ENCODE peak calls at places on chromosomes 1 and 21, in nine cellular contexts. One of them, this sample, is unnamed.
A peak's percentile ranks its signal among the peaks of the same experiment; 100 is the strongest.

GRCh38 chr1:21139601-21140000 is 37.1 kb downstream of the EIF4G3 start:
- DNase-seq in breast epithelium: no peak
- DNase-seq in A549: no peak
- DNase-seq in body of pancreas: peak; percentile 41
- DNase-seq in GM12878: no peak
- DNase-seq in gastrocnemius medialis: peak; percentile 27
- DNase-seq in HCT116: no peak
- DNase-seq in prostate gland: no peak
- DNase-seq in adrenal gland: no peak
- DNase-seq in this sample: no peak

GRCh38 chr1:76547916-76548315 is 319.4 kb upstream of the ST6GALNAC5 start:
- DNase-seq in breast epithelium: no peak
- DNase-seq in A549: no peak
- DNase-seq in body of pancreas: no peak
- DNase-seq in GM12878: no peak
- DNase-seq in gastrocnemius medialis: no peak
- DNase-seq in HCT116: no peak
- DNase-seq in prostate gland: no peak
- DNase-seq in adrenal gland: no peak
- DNase-seq in this sample: no peak

GRCh38 chr21:44071359-44072104 is 35.7 kb upstream of the PWP2 start:
- DNase-seq in breast epithelium: no peak
- DNase-seq in A549: no peak
- DNase-seq in body of pancreas: no peak
- DNase-seq in GM12878: no peak
- DNase-seq in gastrocnemius medialis: no peak
- DNase-seq in HCT116: no peak
- DNase-seq in prostate gland: no peak
- DNase-seq in adrenal gland: no peak
- DNase-seq in this sample: no peak

GRCh38 chr1:97145321-97145956 is 423.9 kb downstream of the PTBP2 start:
- DNase-seq in breast epithelium: no peak
- DNase-seq in A549: no peak
- DNase-seq in body of pancreas: no peak
- DNase-seq in GM12878: no peak
- DNase-seq in gastrocnemius medialis: no peak
- DNase-seq in HCT116: no peak
- DNase-seq in prostate gland: peak; percentile 46
- DNase-seq in adrenal gland: no peak
- DNase-seq in this sample: no peak

GRCh38 chr1:94623560-94624148 is 82.1 kb upstream of the F3 start:
- DNase-seq in breast epithelium: no peak
- DNase-seq in A549: no peak
- DNase-seq in body of pancreas: no peak
- DNase-seq in GM12878: no peak
- DNase-seq in gastrocnemius medialis: no peak
- DNase-seq in HCT116: no peak
- DNase-seq in prostate gland: no peak
- DNase-seq in adrenal gland: no peak
- DNase-seq in this sample: no peak

GRCh38 chr1:94399449-94399848 is 18.7 kb upstream of the ABCD3 start:
- DNase-seq in breast epithelium: no peak
- DNase-seq in A549: no peak
- DNase-seq in body of pancreas: no peak
- DNase-seq in GM12878: no peak
- DNase-seq in gastrocnemius medialis: no peak
- DNase-seq in HCT116: no peak
- DNase-seq in prostate gland: no peak
- DNase-seq in adrenal gland: no peak
- DNase-seq in this sample: no peak

GRCh38 chr1:165898837-165899236 is 71.4 kb downstream of the UCK2 start:
- DNase-seq in breast epithelium: no peak
- DNase-seq in A549: no peak
- DNase-seq in body of pancreas: no peak
- DNase-seq in GM12878: no peak
- DNase-seq in gastrocnemius medialis: no peak
- DNase-seq in HCT116: no peak
- DNase-seq in prostate gland: no peak
- DNase-seq in adrenal gland: no peak
- DNase-seq in this sample: no peak

GRCh38 chr1:174265273-174265672 is 106.0 kb downstream of the RABGAP1L start:
- DNase-seq in breast epithelium: no peak
- DNase-seq in A549: no peak
- DNase-seq in body of pancreas: no peak
- DNase-seq in GM12878: no peak
- DNase-seq in gastrocnemius medialis: no peak
- DNase-seq in HCT116: no peak
- DNase-seq in prostate gland: no peak
- DNase-seq in adrenal gland: no peak
- DNase-seq in this sample: no peak

GRCh38 chr1:32622806-32623694 is 27.3 kb downstream of the ZBTB8OS start:
- DNase-seq in breast epithelium: no peak
- DNase-seq in A549: no peak
- DNase-seq in body of pancreas: no peak
- DNase-seq in GM12878: no peak
- DNase-seq in gastrocnemius medialis: no peak
- DNase-seq in HCT116: no peak
- DNase-seq in prostate gland: no peak
- DNase-seq in adrenal gland: no peak
- DNase-seq in this sample: no peak

GRCh38 chr1:228734881-228735801 is at the start of gene RHOU:
- DNase-seq in breast epithelium: peak; percentile 79
- DNase-seq in A549: peak; percentile 68
- DNase-seq in body of pancreas: peak; percentile 82
- DNase-seq in GM12878: no peak
- DNase-seq in gastrocnemius medialis: peak; percentile 62
- DNase-seq in HCT116: peak; percentile 12
- DNase-seq in prostate gland: peak; percentile 74
- DNase-seq in adrenal gland: peak; percentile 64
- DNase-seq in this sample: peak; percentile 51

GRCh38 chr1:86146566-86146965 is 10.0 kb downstream of the COL24A1 start:
- DNase-seq in breast epithelium: no peak
- DNase-seq in A549: no peak
- DNase-seq in body of pancreas: no peak
- DNase-seq in GM12878: no peak
- DNase-seq in gastrocnemius medialis: no peak
- DNase-seq in HCT116: no peak
- DNase-seq in prostate gland: no peak
- DNase-seq in adrenal gland: no peak
- DNase-seq in this sample: no peak

GRCh38 chr1:184260382-184260781 is 126.4 kb upstream of the C1orf21 start:
- DNase-seq in breast epithelium: no peak
- DNase-seq in A549: no peak
- DNase-seq in body of pancreas: no peak
- DNase-seq in GM12878: no peak
- DNase-seq in gastrocnemius medialis: no peak
- DNase-seq in HCT116: no peak
- DNase-seq in prostate gland: no peak
- DNase-seq in adrenal gland: no peak
- DNase-seq in this sample: no peak

GRCh38 chr1:58017641-58018040 is 528.9 kb downstream of the OMA1 start:
- DNase-seq in breast epithelium: no peak
- DNase-seq in A549: no peak
- DNase-seq in body of pancreas: no peak
- DNase-seq in GM12878: no peak
- DNase-seq in gastrocnemius medialis: no peak
- DNase-seq in HCT116: no peak
- DNase-seq in prostate gland: no peak
- DNase-seq in adrenal gland: no peak
- DNase-seq in this sample: no peak

GRCh38 chr1:19156676-19157075 is 53.4 kb downstream of the UBR4 start:
- DNase-seq in breast epithelium: no peak
- DNase-seq in A549: no peak
- DNase-seq in body of pancreas: peak; percentile 22
- DNase-seq in GM12878: no peak
- DNase-seq in gastrocnemius medialis: no peak
- DNase-seq in HCT116: no peak
- DNase-seq in prostate gland: no peak
- DNase-seq in adrenal gland: peak; percentile 46
- DNase-seq in this sample: no peak

GRCh38 chr1:107670397-107670796 is 294.6 kb downstream of the VAV3 start:
- DNase-seq in breast epithelium: no peak
- DNase-seq in A549: no peak
- DNase-seq in body of pancreas: no peak
- DNase-seq in GM12878: no peak
- DNase-seq in gastrocnemius medialis: no peak
- DNase-seq in HCT116: no peak
- DNase-seq in prostate gland: no peak
- DNase-seq in adrenal gland: no peak
- DNase-seq in this sample: no peak

GRCh38 chr1:95223110-95223509 is 10.9 kb upstream of the RWDD3 start:
- DNase-seq in breast epithelium: no peak
- DNase-seq in A549: no peak
- DNase-seq in body of pancreas: no peak
- DNase-seq in GM12878: no peak
- DNase-seq in gastrocnemius medialis: no peak
- DNase-seq in HCT116: no peak
- DNase-seq in prostate gland: no peak
- DNase-seq in adrenal gland: no peak
- DNase-seq in this sample: no peak

DNA sequence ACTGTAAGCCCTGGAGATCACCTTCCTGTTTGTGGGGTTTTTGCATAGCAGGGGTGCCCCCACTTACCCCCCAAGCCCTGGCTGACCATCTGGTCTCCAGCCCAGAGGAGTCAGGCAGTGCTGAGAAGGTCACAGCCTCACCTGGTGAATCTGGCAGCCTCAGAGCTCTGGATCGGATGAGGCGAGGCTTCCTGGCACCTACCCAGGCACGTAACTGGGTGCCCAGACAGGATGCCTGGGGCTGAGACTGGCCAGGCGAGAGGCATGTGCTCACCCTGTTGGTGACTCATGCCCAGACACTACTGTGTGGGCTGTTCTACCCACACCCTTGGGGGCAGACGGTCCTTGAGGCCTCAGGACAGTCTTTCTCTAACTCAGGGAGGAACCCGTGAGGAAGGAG is 15.2 kb upstream of the PADI3 start:
- DNase-seq in breast epithelium: peak; percentile 88
- DNase-seq in A549: peak; percentile 84
- DNase-seq in body of pancreas: peak; percentile 76
- DNase-seq in GM12878: no peak
- DNase-seq in gastrocnemius medialis: peak; percentile 66
- DNase-seq in HCT116: peak; percentile 92
- DNase-seq in prostate gland: peak; percentile 87
- DNase-seq in adrenal gland: peak; percentile 79
- DNase-seq in this sample: no peak
- TF ChIP-seq POLR2A in breast epithelium: no peak
- TF ChIP-seq POLR2A in A549: no peak
- TF ChIP-seq POLR2A in body of pancreas: peak; percentile 19
- TF ChIP-seq POLR2A in GM12878: no peak
- TF ChIP-seq POLR2A in gastrocnemius medialis: no peak
- TF ChIP-seq POLR2A in HCT116: no peak
- TF ChIP-seq POLR2A in prostate gland: no peak
- TF ChIP-seq POLR2A in adrenal gland: no peak
- TF ChIP-seq POLR2A in this sample: no peak

DNA sequence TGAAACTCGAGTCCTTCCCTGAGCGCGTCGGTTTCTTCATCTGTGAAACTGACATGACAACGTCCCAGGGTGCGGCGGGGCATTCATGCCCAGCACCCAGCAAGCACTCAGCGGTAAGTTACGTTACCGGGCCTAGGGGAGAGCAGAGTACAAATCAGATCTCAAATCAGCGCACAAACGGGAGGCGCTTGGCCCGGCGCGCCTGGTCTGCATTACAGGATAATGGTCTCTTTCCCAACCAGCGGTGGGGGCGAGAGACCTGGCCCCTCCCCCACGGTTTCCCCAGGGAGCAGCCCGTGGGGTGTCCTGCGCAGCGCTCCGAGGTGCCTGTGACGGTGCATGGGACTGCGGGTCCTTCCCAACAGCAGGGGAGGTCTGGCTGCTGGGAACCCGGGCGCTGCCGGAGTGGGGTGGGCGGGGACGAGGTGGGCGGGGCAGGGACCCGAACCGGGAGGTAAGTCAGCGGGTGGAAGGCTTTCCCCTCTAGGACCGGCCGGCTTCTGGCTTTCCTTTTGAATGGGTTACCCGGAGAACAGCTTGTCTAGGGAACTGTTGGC is 1.0 kb downstream of the TMEM51 start:
- DNase-seq in breast epithelium: no peak
- DNase-seq in A549: no peak
- DNase-seq in body of pancreas: peak; percentile 79
- DNase-seq in GM12878: no peak
- DNase-seq in gastrocnemius medialis: no peak
- DNase-seq in HCT116: no peak
- DNase-seq in prostate gland: peak; percentile 28
- DNase-seq in adrenal gland: peak; percentile 57
- DNase-seq in this sample: no peak
- TF ChIP-seq POLR2A in breast epithelium: no peak
- TF ChIP-seq POLR2A in A549: no peak
- TF ChIP-seq POLR2A in body of pancreas: peak; percentile 54
- TF ChIP-seq POLR2A in GM12878: no peak
- TF ChIP-seq POLR2A in gastrocnemius medialis: no peak
- TF ChIP-seq POLR2A in HCT116: no peak
- TF ChIP-seq POLR2A in prostate gland: peak; percentile 27
- TF ChIP-seq POLR2A in adrenal gland: peak; percentile 46
- TF ChIP-seq POLR2A in this sample: no peak

GRCh38 chr1:15835741-15836510 is 11.6 kb upstream of the SPEN start:
- DNase-seq in breast epithelium: peak; percentile 99
- DNase-seq in A549: peak; percentile 74
- DNase-seq in body of pancreas: peak; percentile 100
- DNase-seq in GM12878: peak; percentile 96
- DNase-seq in gastrocnemius medialis: peak; percentile 99
- DNase-seq in HCT116: peak; percentile 98
- DNase-seq in prostate gland: peak; percentile 99
- DNase-seq in adrenal gland: peak; percentile 99
- DNase-seq in this sample: peak; percentile 99
- TF ChIP-seq POLR2A in breast epithelium: peak; percentile 72
- TF ChIP-seq POLR2A in A549: peak; percentile 69
- TF ChIP-seq POLR2A in body of pancreas: peak; percentile 97
- TF ChIP-seq POLR2A in GM12878: peak; percentile 87
- TF ChIP-seq POLR2A in gastrocnemius medialis: peak; percentile 91
- TF ChIP-seq POLR2A in HCT116: peak; percentile 70
- TF ChIP-seq POLR2A in prostate gland: peak; percentile 94
- TF ChIP-seq POLR2A in adrenal gland: peak; percentile 96
- TF ChIP-seq POLR2A in this sample: peak; percentile 92

DNA sequence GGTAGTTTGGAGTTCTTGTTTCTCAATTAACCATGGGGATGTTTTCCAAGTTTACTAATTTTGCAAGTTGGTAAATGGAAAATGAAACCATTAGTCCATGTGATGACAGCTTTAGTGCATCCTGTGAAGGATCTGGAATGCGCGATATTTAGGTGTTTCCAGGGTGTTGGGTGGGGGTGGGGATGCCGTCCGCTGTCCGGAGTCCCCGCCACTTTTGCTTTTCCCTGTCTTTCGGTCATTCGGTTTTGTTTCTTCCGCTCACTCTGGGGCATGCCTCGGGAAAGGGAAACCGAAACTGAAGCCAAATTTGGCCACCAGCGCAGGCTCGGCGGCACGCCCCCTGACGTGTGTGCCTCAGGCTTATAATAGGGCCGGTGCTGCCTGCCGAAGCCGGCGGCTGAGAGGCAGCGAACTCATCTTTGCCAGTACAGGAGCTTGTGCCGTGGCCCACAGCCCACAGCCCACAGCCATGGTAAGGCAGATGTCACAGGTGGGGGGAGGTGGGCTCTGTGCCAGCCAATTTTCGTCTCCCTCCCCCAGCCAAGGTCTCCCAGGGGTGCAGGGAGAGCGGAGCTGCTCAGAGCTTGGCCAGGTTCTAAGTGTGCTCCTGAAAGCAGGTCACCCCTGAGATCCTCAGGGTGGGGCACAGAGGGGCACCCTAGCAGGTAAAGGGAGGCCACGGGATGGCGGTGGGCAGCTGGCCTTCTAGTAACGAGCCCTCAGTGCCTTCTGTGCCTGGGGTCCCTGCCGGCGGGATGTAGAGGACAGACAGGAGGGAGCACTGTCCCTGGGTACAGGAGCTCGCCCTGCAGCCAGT is at the start of gene ISG15:
- DNase-seq in breast epithelium: peak; percentile 84
- DNase-seq in A549: no peak
- DNase-seq in body of pancreas: peak; percentile 93
- DNase-seq in GM12878: peak; percentile 79
- DNase-seq in gastrocnemius medialis: peak; percentile 73
- DNase-seq in HCT116: peak; percentile 60
- DNase-seq in prostate gland: peak; percentile 87
- DNase-seq in adrenal gland: peak; percentile 89
- DNase-seq in this sample: peak; percentile 91
- TF ChIP-seq POLR2A in breast epithelium: no peak
- TF ChIP-seq POLR2A in A549: no peak
- TF ChIP-seq POLR2A in body of pancreas: peak; percentile 64
- TF ChIP-seq POLR2A in GM12878: peak; percentile 81
- TF ChIP-seq POLR2A in gastrocnemius medialis: peak; percentile 85
- TF ChIP-seq POLR2A in HCT116: peak; percentile 49
- TF ChIP-seq POLR2A in prostate gland: peak; percentile 92
- TF ChIP-seq POLR2A in adrenal gland: peak; percentile 72
- TF ChIP-seq POLR2A in this sample: peak; percentile 64

This sample was measured in erythroblast.